ENCODE peak calls at places on chromosomes 1 and 21, in six cellular contexts. C is lower lobe of right lung, Z is Calu3, M is fibroblast of the aortic adventitia, L is DND-41, P is kidney. J is an unnamed sample.

GRCh38 chr21:16535100-16535418 is 805.3 kb downstream of the USP25 start:
- DNase-seq in L (no peak), M (peak; percentile 96), P (peak; percentile 78), C (peak; percentile 54), Z (no peak), J (no peak)

GRCh38 chr1:154765970-154766369 is 104.1 kb downstream of the KCNN3 start:
- DNase-seq in C (no peak), Z (peak; percentile 61), L (no peak), M (no peak), P (no peak), J (peak; percentile 40)

GRCh38 chr1:17097787-17098186 is 21.5 kb downstream of the PADI2 start:
- DNase-seq in C (no peak), Z (peak; percentile 23), P (no peak), M (no peak), L (no peak), J (no peak)

GRCh38 chr1:74679811-74680210 is 6.2 kb upstream of the ERICH3 start:
- DNase-seq in L (no peak), P (no peak), M (no peak), C (no peak), Z (no peak), J (no peak)

GRCh38 chr1:246176126-246177024 is 330.7 kb downstream of the SMYD3 start:
- DNase-seq in P (no peak), Z (peak; percentile 77), M (no peak), L (no peak), C (peak; percentile 49), J (no peak)

GRCh38 chr21:25080706-25081495 is 526.4 kb downstream of the MRPL39 start:
- DNase-seq in Z (no peak), C (no peak), L (no peak), M (no peak), P (no peak), J (no peak)

GRCh38 chr1:218451415-218451814 is 106.3 kb downstream of the TGFB2 start:
- DNase-seq in P (no peak), M (no peak), C (no peak), Z (no peak), L (no peak), J (no peak)

GRCh38 chr21:42514883-42515228 is 1.2 kb downstream of the SLC37A1 start:
- DNase-seq in Z (no peak), P (no peak), M (no peak), C (no peak), L (no peak), J (no peak)

GRCh38 chr1:18686540-18686939 is 55.9 kb downstream of the PAX7 start:
- DNase-seq in L (no peak), P (no peak), C (no peak), M (no peak), Z (no peak), J (no peak)

GRCh38 chr21:34530264-34530663 is 18.3 kb upstream of the KCNE1 start:
- DNase-seq in M (peak; percentile 61), P (no peak), C (no peak), L (no peak), Z (no peak), J (no peak)

GRCh38 chr21:36135391-36136094 is 664 bp downstream of the CBR3 start:
- DNase-seq in L (peak; percentile 63), M (peak; percentile 79), P (peak; percentile 87), Z (peak; percentile 55), C (peak; percentile 71), J (peak; percentile 55)

GRCh38 chr1:227910506-227910905 is 37.2 kb downstream of the WNT9A start:
- DNase-seq in P (peak; percentile 42), Z (no peak), M (peak; percentile 8), L (no peak), C (no peak), J (no peak)

GRCh38 chr1:65444128-65444527 is 23.7 kb downstream of the LEPR start:
- DNase-seq in M (no peak), C (no peak), Z (no peak), P (no peak), L (no peak), J (no peak)

GRCh38 chr1:214280386-214281029 is 451 bp upstream of the SMYD2 start:
- DNase-seq in L (no peak), M (peak; percentile 29), P (peak; percentile 82), C (peak; percentile 63), Z (peak; percentile 44), J (no peak)
- TF ChIP-seq CTCF in L (no peak), M (peak; percentile 38), P (no peak), C (no peak), Z (no peak), J (no peak)

GRCh38 chr1:51724797-51725196 is 107.9 kb downstream of the OSBPL9 start:
- DNase-seq in P (no peak), M (no peak), Z (no peak), C (no peak), L (no peak), J (no peak)
- TF ChIP-seq CTCF in P (no peak), M (no peak), Z (no peak), C (no peak), L (no peak), J (no peak)

GRCh38 chr1:143611159-143611558 is 360.6 kb downstream of the FAM72C start:
- DNase-seq in M (peak; percentile 6), L (no peak), P (no peak), Z (no peak), C (no peak), J (no peak)
- TF ChIP-seq CTCF in M (no peak), L (no peak), P (no peak), Z (no peak), C (no peak), J (peak; percentile 29)

DNA sequence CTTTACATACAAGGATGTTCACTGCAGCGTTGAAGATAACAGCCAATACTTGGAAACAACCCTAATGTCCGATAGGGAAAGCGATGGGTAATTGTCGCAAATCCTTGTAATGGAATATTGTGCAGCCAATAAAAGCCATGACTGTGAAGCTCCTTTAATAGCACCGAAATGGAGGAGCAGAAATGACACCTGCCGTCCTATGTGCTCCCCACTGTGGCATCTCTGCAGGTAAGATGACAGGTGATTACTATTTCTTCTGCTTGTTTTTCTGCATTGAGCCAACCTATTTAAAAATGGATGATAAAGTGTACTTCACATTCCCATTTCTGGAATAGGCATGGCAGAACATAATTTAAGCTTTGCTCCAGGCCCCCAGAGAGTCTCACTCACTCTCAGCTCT is 523.8 kb downstream of the PTPRU start:
- DNase-seq in L (no peak), P (no peak), Z (no peak), C (no peak), M (no peak), J (no peak)
- TF ChIP-seq CTCF in L (no peak), P (no peak), Z (no peak), C (no peak), M (no peak), J (no peak)

GRCh38 chr1:200979574-200980451 is 43.7 kb downstream of the KIF21B start:
- DNase-seq in Z (peak; percentile 49), P (no peak), C (peak; percentile 53), M (no peak), L (peak; percentile 65), J (no peak)
- TF ChIP-seq CTCF in Z (peak; percentile 74), P (peak; percentile 11), C (peak; percentile 56), M (peak; percentile 36), L (peak; percentile 89), J (peak; percentile 83)

DNA sequence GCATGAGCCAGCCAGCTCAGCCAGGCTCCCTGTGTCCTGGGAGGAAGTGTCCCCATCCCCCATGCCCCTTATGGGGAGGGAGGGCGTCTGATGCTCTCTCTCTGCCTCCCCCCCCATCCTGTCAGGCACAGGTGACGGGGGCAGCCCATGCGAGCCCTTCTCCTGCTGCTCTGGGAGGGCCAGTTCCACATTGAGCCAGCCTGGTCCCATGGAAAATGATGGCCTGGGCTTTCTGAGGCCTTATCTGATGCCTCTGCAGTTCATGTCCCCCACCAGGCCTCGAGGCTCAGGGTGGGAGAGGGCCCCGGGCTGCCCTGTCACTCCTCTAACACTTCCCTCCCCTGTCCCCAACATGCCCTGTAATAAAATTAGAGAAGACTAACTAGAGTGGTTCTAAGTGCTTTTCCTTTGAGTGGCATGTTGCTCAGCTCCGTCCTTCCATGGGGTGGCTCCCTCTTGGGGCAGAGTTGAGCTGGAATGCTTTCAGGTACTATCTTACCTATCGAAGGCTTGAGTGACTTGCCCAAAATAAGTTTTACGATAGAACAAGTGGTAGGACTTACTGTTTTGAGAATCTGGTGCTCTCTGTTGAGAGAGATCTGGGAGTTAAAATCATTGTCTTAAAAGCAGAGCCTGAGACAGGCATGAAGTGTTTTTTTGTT is 1.8 kb upstream of the MTFR1L start:
- DNase-seq in C (no peak), Z (no peak), M (no peak), L (no peak), P (peak; percentile 67), J (no peak)
- TF ChIP-seq CTCF in C (no peak), Z (no peak), M (no peak), L (peak; percentile 11), P (no peak), J (no peak)

DNA sequence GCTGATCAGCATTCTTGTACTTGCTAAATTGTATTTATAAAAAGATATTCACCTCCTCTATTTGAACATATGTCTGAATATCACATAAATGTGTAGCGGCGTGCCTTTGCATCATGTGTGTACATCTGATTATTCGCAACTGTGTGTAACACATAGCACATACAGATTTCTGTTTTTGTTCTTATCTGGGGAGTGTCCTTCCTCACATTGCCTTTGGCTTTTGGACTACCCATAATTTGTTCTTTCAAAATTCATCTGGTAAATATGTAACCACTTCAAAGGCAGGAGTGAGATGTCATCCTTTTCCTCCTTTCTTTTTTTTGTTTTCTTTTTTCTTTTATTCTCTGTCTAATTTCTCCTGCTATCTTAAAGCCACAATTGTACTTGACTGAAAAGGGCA is 113.6 kb downstream of the PBX1 start:
- DNase-seq in C (no peak), Z (no peak), L (no peak), P (no peak), M (no peak), J (no peak)
- TF ChIP-seq CTCF in C (no peak), Z (no peak), L (no peak), P (no peak), M (no peak), J (no peak)

DNA sequence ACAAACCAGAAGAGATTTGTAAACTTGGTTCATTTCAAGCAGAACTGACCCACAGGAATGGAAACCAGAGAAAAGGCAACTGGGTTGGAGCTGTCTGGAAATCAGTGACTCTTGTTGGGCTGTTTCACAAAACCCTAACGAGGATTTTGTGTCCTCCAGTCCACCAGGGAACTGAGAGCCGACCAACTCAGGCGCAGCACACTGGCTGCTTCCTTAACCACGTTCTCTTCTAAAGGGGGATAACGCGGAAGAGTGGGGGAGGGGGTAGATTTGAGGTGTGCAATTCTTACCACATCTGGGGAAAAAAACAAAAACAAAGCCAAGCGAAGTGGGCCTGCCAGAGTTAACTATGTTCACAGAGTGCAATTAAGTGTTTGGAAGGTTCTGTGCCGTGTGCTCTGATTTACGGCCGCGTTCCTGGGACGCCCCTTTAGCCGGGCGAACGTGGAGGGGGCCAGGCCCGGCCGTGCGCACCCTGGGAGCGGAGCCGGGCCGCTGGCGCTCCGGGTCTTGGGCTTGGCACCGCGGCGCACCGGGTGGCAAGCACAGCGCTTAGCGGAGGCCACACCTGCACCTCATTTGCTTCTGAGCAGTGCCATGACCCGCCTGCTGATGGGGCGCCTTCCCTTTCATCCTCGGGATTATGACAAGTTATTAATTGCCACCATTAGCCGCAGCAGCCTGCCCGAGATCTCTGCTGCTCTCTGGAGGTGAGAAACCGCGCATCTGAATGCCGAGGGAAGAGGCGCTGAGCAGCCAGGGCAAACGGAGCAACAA is 248.6 kb upstream of the FOXD3 start:
- DNase-seq in P (no peak), M (no peak), C (no peak), Z (no peak), L (no peak), J (no peak)
- TF ChIP-seq CTCF in P (peak; percentile 45), M (no peak), C (no peak), Z (no peak), L (no peak), J (no peak)